ENCODE peak calls at places on chromosome 6, in nine cellular contexts. R is stimulated activated CD4-positive, alpha-beta T cell treated with anti-CD3 and anti-CD28 coated beads, Interleukin-1b, Interleukin-23, amount 100 ng/mL, for 1 hour; F is left ventricle myocardium inferior; Z is GM03348; P is ELR; B is glutamatergic neuron; L is HS-27A; T is ecto neural progenitor cell; C is HuH-7.5. D is an unnamed sample.

GRCh38 chr6:103122766-103123601 is 1729.5 kb downstream of the GRIK2 start:
- DNase-seq in R (no peak), F (no peak), Z (peak), P (peak), B (peak), L (no peak), T (peak), C (peak), D (no peak)

GRCh38 chr6:70797625-70798024 is 129.9 kb downstream of the SMAP1 start:
- DNase-seq in R (no peak), F (no peak), Z (no peak), P (no peak), B (no peak), L (no peak), T (no peak), C (no peak), D (no peak)

GRCh38 chr6:65745614-65746013 is 38.6 kb upstream of the EYS start:
- DNase-seq in R (no peak), F (no peak), Z (no peak), P (no peak), B (no peak), L (no peak), T (no peak), C (no peak), D (no peak)

GRCh38 chr6:41451515-41452163 is 94.5 kb upstream of the FOXP4 start:
- DNase-seq in R (no peak), F (no peak), Z (peak), P (no peak), B (no peak), L (no peak), T (no peak), C (no peak), D (no peak)

GRCh38 chr6:147507162-147508072 is 1.1 kb upstream of the SAMD5 start:
- DNase-seq in R (no peak), F (peak), Z (peak), P (peak), B (peak), L (no peak), T (peak), C (peak), D (peak)

GRCh38 chr6:166540631-166541331 is 45.7 kb downstream of the RAMACL start:
- DNase-seq in R (peak), F (no peak), Z (no peak), P (no peak), B (no peak), L (no peak), T (no peak), C (no peak), D (peak)

GRCh38 chr6:15608406-15608805 is 54.4 kb downstream of the DTNBP1 start:
- DNase-seq in R (no peak), F (no peak), Z (peak), P (peak), B (no peak), L (no peak), T (no peak), C (no peak), D (peak)

GRCh38 chr6:41460742-41461336 is 85.3 kb upstream of the FOXP4 start:
- DNase-seq in R (no peak), F (no peak), Z (no peak), P (peak), B (no peak), L (no peak), T (no peak), C (no peak), D (no peak)

GRCh38 chr6:84825461-84825860 is 61.1 kb upstream of the TBX18 start:
- DNase-seq in R (no peak), F (no peak), Z (peak), P (peak), B (no peak), L (no peak), T (no peak), C (no peak), D (peak)

GRCh38 chr6:19153270-19153980 is 683.7 kb upstream of the ID4 start:
- DNase-seq in R (no peak), F (peak), Z (peak), P (no peak), B (no peak), L (no peak), T (no peak), C (no peak), D (peak)